ENCODE peak calls at places on chromosomes 5 and 9, in six cellular contexts. C is gastrocnemius medialis, Q is MM.1S, X is Panc1, J is stomach, W is tibial artery. V is an unnamed sample.

GRCh38 chr5:154459015-154459414 is 13.2 kb downstream of the SAP30L start:
- DNase-seq in C (no peak), Q (no peak), X (no peak), J (no peak), W (no peak), V (no peak)

GRCh38 chr9:132804576-132805295 is 73.3 kb downstream of the AK8 start:
- DNase-seq in C (no peak), Q (no peak), X (no peak), J (no peak), W (no peak), V (no peak)

GRCh38 chr9:98438701-98439100 is 183.3 kb upstream of the TBC1D2 start:
- DNase-seq in C (no peak), Q (no peak), X (no peak), J (no peak), W (no peak), V (no peak)

GRCh38 chr5:76709762-76710161 is 6.2 kb upstream of the F2R start:
- DNase-seq in C (no peak), Q (no peak), X (no peak), J (no peak), W (no peak), V (no peak)

GRCh38 chr9:125956102-125956501 is 208.9 kb downstream of the PBX3 start:
- DNase-seq in C (no peak), Q (no peak), X (no peak), J (no peak), W (no peak), V (no peak)

GRCh38 chr5:123181394-123181801 is 92.4 kb downstream of the PRDM6 start:
- DNase-seq in C (no peak), Q (no peak), X (no peak), J (no peak), W (no peak), V (no peak)

GRCh38 chr9:17752021-17752420 is 173.2 kb downstream of the SH3GL2 start:
- DNase-seq in C (no peak), Q (no peak), X (no peak), J (no peak), W (no peak), V (no peak)

GRCh38 chr5:147578228-147579024 is 68.6 kb upstream of the DPYSL3 start:
- DNase-seq in C (no peak), Q (peak; percentile 41), X (peak; percentile 10), J (no peak), W (no peak), V (no peak)

GRCh38 chr5:123422433-123423277 is 548 bp downstream of the CEP120 start:
- DNase-seq in C (no peak), Q (peak; percentile 35), X (peak; percentile 18), J (peak; percentile 32), W (peak; percentile 33), V (no peak)

GRCh38 chr9:35731415-35732184 is 395 bp downstream of the TLN1 start:
- DNase-seq in C (no peak), Q (no peak), X (no peak), J (no peak), W (peak; percentile 58), V (no peak)

GRCh38 chr5:11261226-11261625 is 500.2 kb upstream of the DAP start:
- DNase-seq in C (no peak), Q (no peak), X (no peak), J (no peak), W (no peak), V (no peak)

GRCh38 chr9:120928720-120929389 is 2.3 kb upstream of the TRAF1 start:
- DNase-seq in C (peak; percentile 57), Q (peak; percentile 61), X (no peak), J (peak; percentile 83), W (peak; percentile 75), V (peak; percentile 87)

GRCh38 chr5:169933624-169934023 is 46.7 kb downstream of the INSYN2B start:
- DNase-seq in C (no peak), Q (no peak), X (no peak), J (no peak), W (no peak), V (no peak)

GRCh38 chr5:35003018-35003957 is 44.5 kb downstream of the AGXT2 start:
- DNase-seq in C (no peak), Q (peak; percentile 73), X (peak; percentile 33), J (peak; percentile 59), W (peak; percentile 24), V (peak; percentile 57)

GRCh38 chr9:5375790-5376477 is 36.3 kb upstream of the RLN1 start:
- DNase-seq in C (no peak), Q (no peak), X (no peak), J (no peak), W (no peak), V (no peak)

GRCh38 chr5:93717162-93717561 is 24.2 kb downstream of the POU5F2 start:
- DNase-seq in C (no peak), Q (no peak), X (no peak), J (no peak), W (no peak), V (no peak)

GRCh38 chr5:149636861-149637246 is 55.6 kb downstream of the ARHGEF37 start:
- DNase-seq in C (peak; percentile 49), Q (peak; percentile 27), X (peak; percentile 52), J (no peak), W (peak; percentile 84), V (no peak)

GRCh38 chr5:179120951-179121666 is 60.9 kb downstream of the ZNF354C start:
- DNase-seq in C (no peak), Q (no peak), X (no peak), J (peak; percentile 24), W (no peak), V (no peak)

GRCh38 chr5:179120421-179120861 is 60.3 kb downstream of the ZNF354C start:
- DNase-seq in C (no peak), Q (no peak), X (no peak), J (peak; percentile 16), W (no peak), V (no peak)

GRCh38 chr5:179122411-179123108 is 62.4 kb downstream of the ZNF354C start:
- DNase-seq in C (no peak), Q (no peak), X (no peak), J (peak; percentile 9), W (no peak), V (no peak)

GRCh38 chr5:179123109-179123426 is 62.9 kb downstream of the ZNF354C start:
- DNase-seq in C (no peak), Q (no peak), X (no peak), J (peak; percentile 2), W (no peak), V (no peak)

DNA sequence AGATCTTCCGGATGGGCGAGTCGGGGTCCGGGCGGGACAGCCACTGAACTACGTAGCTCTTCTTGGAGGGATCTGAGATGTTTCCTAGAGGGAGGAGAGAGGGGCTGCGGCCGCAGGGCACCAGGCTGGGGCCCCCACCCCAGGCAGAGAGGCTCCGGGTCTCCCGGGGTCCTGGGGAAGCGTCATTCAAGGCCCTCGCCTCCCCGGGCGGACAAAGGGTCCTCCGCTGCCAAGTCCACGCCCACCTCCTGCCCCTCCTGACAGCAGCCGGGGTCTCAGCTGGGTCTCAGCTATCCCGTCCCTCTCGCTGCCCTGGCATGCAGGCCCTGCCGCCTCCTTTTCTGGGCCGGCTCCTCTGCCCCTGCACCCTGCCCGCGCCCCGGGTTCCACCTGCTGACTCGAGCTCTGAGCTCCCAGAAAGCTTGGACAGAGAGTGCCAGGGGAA is 61.5 kb downstream of the ZNF354C start:
- DNase-seq in C (no peak), Q (no peak), X (no peak), J (no peak), W (no peak), V (no peak)
- H3K9me3 ChIP-seq in C (no peaks in the 10 kb centered on the region), Q (no peaks in the 10 kb centered on the region), X (no peaks in the 10 kb centered on the region), J (peaks cover 29% of the 10 kb centered on the region), W (peaks cover 35% of the 10 kb centered on the region), V (no peaks in the 10 kb centered on the region)

DNA sequence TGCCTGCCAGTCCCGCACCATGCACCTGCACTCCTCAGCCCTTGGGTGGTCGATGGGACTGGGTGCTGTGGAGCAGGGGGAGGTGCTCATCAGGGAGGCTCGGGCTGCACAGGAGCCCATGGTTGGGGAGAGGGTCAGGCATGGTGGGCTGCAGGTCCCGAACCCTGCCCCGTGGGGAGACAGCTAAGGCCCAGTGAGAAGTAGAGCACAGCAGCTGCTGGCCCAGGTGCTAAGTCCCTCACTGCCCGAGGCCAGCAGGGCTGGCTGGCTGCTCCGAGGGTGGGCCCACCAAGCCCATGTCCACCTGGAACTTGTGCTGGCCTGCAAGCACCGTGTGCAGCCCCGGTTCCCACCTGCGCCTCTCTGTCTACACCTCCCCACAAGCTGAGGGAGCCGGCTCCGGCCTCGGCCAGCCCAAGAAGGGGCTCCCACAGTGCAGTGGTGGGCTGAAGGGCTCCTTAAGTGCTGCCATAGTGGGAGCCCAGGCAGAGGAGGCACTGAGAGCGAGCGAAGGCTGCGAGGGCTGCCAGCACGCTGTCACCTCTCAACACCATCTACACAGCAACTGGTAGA is 88.5 kb upstream of the ELAVL2 start:
- DNase-seq in C (no peak), Q (no peak), X (no peak), J (no peak), W (no peak), V (no peak)
- H3K9me3 ChIP-seq in C (no peaks in the 10 kb centered on the region), Q (no peaks in the 10 kb centered on the region), X (no peaks in the 10 kb centered on the region), J (peaks cover 12% of the 10 kb centered on the region), W (no peaks in the 10 kb centered on the region), V (no peaks in the 10 kb centered on the region)

DNA sequence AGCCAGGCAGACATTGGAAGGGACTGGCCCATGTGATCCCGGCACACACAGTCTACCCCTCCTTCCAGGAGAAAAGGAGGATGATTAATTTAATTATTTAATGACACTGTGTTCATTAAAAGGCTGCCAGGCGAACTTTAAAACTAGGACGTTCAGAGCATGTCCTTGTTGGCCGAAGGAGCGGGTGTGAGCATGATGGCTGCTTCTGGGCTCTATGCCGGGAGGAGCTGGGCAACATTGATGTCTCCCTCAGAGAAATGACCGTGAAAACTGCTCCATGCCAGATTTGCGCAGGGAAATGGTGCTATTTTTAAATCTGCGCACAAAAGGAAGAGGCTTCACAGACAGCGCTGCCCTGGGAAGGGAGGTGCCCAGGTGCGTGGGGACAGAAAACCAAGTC is 284.9 kb upstream of the IRX4 start:
- DNase-seq in C (no peak), Q (no peak), X (no peak), J (no peak), W (no peak), V (peak; percentile 26)
- H3K9me3 ChIP-seq in C (no peaks in the 10 kb centered on the region), Q (no peaks in the 10 kb centered on the region), X (no peaks in the 10 kb centered on the region), J (no peaks in the 10 kb centered on the region), W (no peaks in the 10 kb centered on the region), V (no peaks in the 10 kb centered on the region)

DNA sequence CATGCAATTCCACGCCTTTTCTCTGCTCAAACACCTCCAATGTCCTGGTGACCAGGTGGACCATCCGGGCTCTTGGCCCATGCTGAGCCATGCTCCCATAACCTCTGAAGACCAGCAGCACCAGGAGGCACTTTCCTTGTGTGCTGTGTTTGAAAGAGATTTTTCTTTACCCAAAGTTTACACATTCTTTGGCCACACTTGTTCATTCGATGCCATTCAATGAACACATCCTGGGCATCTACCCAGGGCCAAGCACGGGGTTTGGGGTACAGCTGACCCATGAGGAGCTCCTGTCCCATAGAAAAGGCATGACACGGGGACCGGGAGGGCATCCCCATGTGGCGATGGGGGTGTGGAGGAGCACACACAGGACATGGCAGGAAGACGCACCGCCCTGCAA is 77.1 kb upstream of the IRX1 start:
- DNase-seq in C (no peak), Q (no peak), X (no peak), J (no peak), W (no peak), V (no peak)
- H3K9me3 ChIP-seq in C (no peaks in the 10 kb centered on the region), Q (no peaks in the 10 kb centered on the region), X (no peaks in the 10 kb centered on the region), J (peaks cover under 1% of the 10 kb centered on the region), W (no peaks in the 10 kb centered on the region), V (no peaks in the 10 kb centered on the region)

GRCh38 chr5:171315925-171316257 is 6.8 kb downstream of the TLX3 start:
- DNase-seq in C (no peak), Q (no peak), X (no peak), J (no peak), W (no peak), V (no peak)
- H3K9me3 ChIP-seq in C (no peaks in the 10 kb centered on the region), Q (no peaks in the 10 kb centered on the region), X (no peaks in the 10 kb centered on the region), J (no peaks in the 10 kb centered on the region), W (no peaks in the 10 kb centered on the region), V (no peaks in the 10 kb centered on the region)

GRCh38 chr5:179111267-179112207 is 51.4 kb downstream of the ZNF354C start:
- DNase-seq in C (no peak), Q (no peak), X (no peak), J (no peak), W (no peak), V (no peak)
- H3K9me3 ChIP-seq in C (no peaks in the 10 kb centered on the region), Q (no peaks in the 10 kb centered on the region), X (no peaks in the 10 kb centered on the region), J (peaks cover 83% of the 10 kb centered on the region), W (peaks cover 97% of the 10 kb centered on the region), V (peaks cover 49% of the 10 kb centered on the region)

V was measured in psoas muscle.